ENCODE peak calls at places on chromosomes 7 and 10, in eight cellular contexts. One of them, this sample, is unnamed. For H3K4me1 and H3K36me3, the result is how much of the 10 kb centered on the place peaks cover.

GRCh38 chr10:132856869-132857524 is 71.0 kb upstream of the NKX6-2 start:
- DNase-seq in fibroblast of lung: no peak
- DNase-seq in NT2/D1: no peak
- DNase-seq in CD8-positive, alpha-beta T cell: no peak
- DNase-seq in aorta: peak
- DNase-seq in cardiac muscle cell: no peak
- DNase-seq in effector memory CD4-positive, alpha-beta T cell: no peak
- DNase-seq in uterus: peak
- DNase-seq in this sample: no peak

GRCh38 chr10:529831-530230 is 159.6 kb downstream of the DIP2C start:
- DNase-seq in effector memory CD4-positive, alpha-beta T cell: no peak
- DNase-seq in aorta: no peak
- DNase-seq in fibroblast of lung: no peak
- DNase-seq in NT2/D1: no peak
- DNase-seq in CD8-positive, alpha-beta T cell: no peak
- DNase-seq in cardiac muscle cell: no peak
- DNase-seq in uterus: no peak
- DNase-seq in this sample: no peak

GRCh38 chr10:58667658-58668310 is 155.1 kb downstream of the BICC1 start:
- DNase-seq in aorta: no peak
- DNase-seq in cardiac muscle cell: no peak
- DNase-seq in NT2/D1: no peak
- DNase-seq in fibroblast of lung: no peak
- DNase-seq in effector memory CD4-positive, alpha-beta T cell: no peak
- DNase-seq in uterus: no peak
- DNase-seq in CD8-positive, alpha-beta T cell: no peak
- DNase-seq in this sample: no peak

GRCh38 chr10:93461124-93461806 is 20.9 kb downstream of the MYOF start:
- DNase-seq in effector memory CD4-positive, alpha-beta T cell: no peak
- DNase-seq in fibroblast of lung: peak
- DNase-seq in NT2/D1: no peak
- DNase-seq in aorta: no peak
- DNase-seq in uterus: no peak
- DNase-seq in CD8-positive, alpha-beta T cell: no peak
- DNase-seq in cardiac muscle cell: no peak
- DNase-seq in this sample: no peak

GRCh38 chr7:151598045-151598444 is 78.3 kb upstream of the RHEB start:
- DNase-seq in effector memory CD4-positive, alpha-beta T cell: no peak
- DNase-seq in cardiac muscle cell: no peak
- DNase-seq in aorta: no peak
- DNase-seq in fibroblast of lung: peak
- DNase-seq in NT2/D1: no peak
- DNase-seq in CD8-positive, alpha-beta T cell: no peak
- DNase-seq in uterus: no peak
- DNase-seq in this sample: no peak

GRCh38 chr10:3080608-3081007 is 13.3 kb downstream of the PFKP start:
- DNase-seq in CD8-positive, alpha-beta T cell: no peak
- DNase-seq in aorta: no peak
- DNase-seq in effector memory CD4-positive, alpha-beta T cell: no peak
- DNase-seq in NT2/D1: no peak
- DNase-seq in fibroblast of lung: no peak
- DNase-seq in uterus: no peak
- DNase-seq in cardiac muscle cell: no peak
- DNase-seq in this sample: no peak

GRCh38 chr10:16845248-16845647 is 28.0 kb upstream of the RSU1 start:
- DNase-seq in aorta: no peak
- DNase-seq in effector memory CD4-positive, alpha-beta T cell: no peak
- DNase-seq in NT2/D1: no peak
- DNase-seq in CD8-positive, alpha-beta T cell: no peak
- DNase-seq in cardiac muscle cell: no peak
- DNase-seq in uterus: peak
- DNase-seq in fibroblast of lung: no peak
- DNase-seq in this sample: no peak

GRCh38 chr10:89283988-89284475 is 17.8 kb upstream of the IFIT2 start:
- DNase-seq in cardiac muscle cell: peak
- DNase-seq in NT2/D1: no peak
- DNase-seq in CD8-positive, alpha-beta T cell: no peak
- DNase-seq in aorta: peak
- DNase-seq in fibroblast of lung: peak
- DNase-seq in effector memory CD4-positive, alpha-beta T cell: no peak
- DNase-seq in uterus: peak
- DNase-seq in this sample: no peak

GRCh38 chr7:140641532-140642191 is 1.0 kb upstream of the DENND2A start:
- DNase-seq in NT2/D1: no peak
- DNase-seq in fibroblast of lung: no peak
- DNase-seq in uterus: no peak
- DNase-seq in cardiac muscle cell: no peak
- DNase-seq in effector memory CD4-positive, alpha-beta T cell: no peak
- DNase-seq in aorta: peak
- DNase-seq in CD8-positive, alpha-beta T cell: no peak
- DNase-seq in this sample: no peak

GRCh38 chr10:114753126-114753525 is 68.5 kb upstream of the FHIP2A start:
- DNase-seq in aorta: no peak
- DNase-seq in effector memory CD4-positive, alpha-beta T cell: no peak
- DNase-seq in CD8-positive, alpha-beta T cell: no peak
- DNase-seq in fibroblast of lung: peak
- DNase-seq in cardiac muscle cell: no peak
- DNase-seq in uterus: no peak
- DNase-seq in NT2/D1: no peak
- DNase-seq in this sample: no peak

GRCh38 chr7:124728610-124729009 is 37.0 kb downstream of the GPR37 start:
- DNase-seq in fibroblast of lung: no peak
- DNase-seq in uterus: no peak
- DNase-seq in cardiac muscle cell: no peak
- DNase-seq in effector memory CD4-positive, alpha-beta T cell: no peak
- DNase-seq in aorta: no peak
- DNase-seq in NT2/D1: no peak
- DNase-seq in CD8-positive, alpha-beta T cell: no peak
- DNase-seq in this sample: no peak

GRCh38 chr7:29988391-29989256 is 977 bp downstream of the SCRN1 start:
- DNase-seq in CD8-positive, alpha-beta T cell: peak
- DNase-seq in effector memory CD4-positive, alpha-beta T cell: no peak
- DNase-seq in fibroblast of lung: peak
- DNase-seq in aorta: peak
- DNase-seq in cardiac muscle cell: peak
- DNase-seq in NT2/D1: no peak
- DNase-seq in uterus: peak
- DNase-seq in this sample: no peak

GRCh38 chr10:123621492-123621891 is 44.7 kb upstream of the GPR26 start:
- DNase-seq in uterus: no peak
- DNase-seq in cardiac muscle cell: no peak
- DNase-seq in aorta: no peak
- DNase-seq in NT2/D1: no peak
- DNase-seq in fibroblast of lung: no peak
- DNase-seq in CD8-positive, alpha-beta T cell: no peak
- DNase-seq in effector memory CD4-positive, alpha-beta T cell: no peak
- DNase-seq in this sample: no peak

GRCh38 chr10:89393898-89394297 is 1.5 kb downstream of the IFIT1 start:
- DNase-seq in uterus: no peak
- DNase-seq in cardiac muscle cell: no peak
- DNase-seq in CD8-positive, alpha-beta T cell: no peak
- DNase-seq in fibroblast of lung: no peak
- DNase-seq in effector memory CD4-positive, alpha-beta T cell: no peak
- DNase-seq in NT2/D1: no peak
- DNase-seq in aorta: no peak
- DNase-seq in this sample: no peak

GRCh38 chr7:16130127-16131110 is 290.9 kb downstream of the CRPPA start:
- DNase-seq in uterus: no peak
- DNase-seq in effector memory CD4-positive, alpha-beta T cell: no peak
- DNase-seq in aorta: no peak
- DNase-seq in NT2/D1: no peak
- DNase-seq in fibroblast of lung: peak
- DNase-seq in CD8-positive, alpha-beta T cell: no peak
- DNase-seq in cardiac muscle cell: no peak
- DNase-seq in this sample: no peak

GRCh38 chr7:77428777-77429231 is 12.7 kb upstream of the GSAP start:
- DNase-seq in fibroblast of lung: no peak
- DNase-seq in NT2/D1: no peak
- DNase-seq in uterus: no peak
- DNase-seq in cardiac muscle cell: peak
- DNase-seq in effector memory CD4-positive, alpha-beta T cell: no peak
- DNase-seq in aorta: no peak
- DNase-seq in CD8-positive, alpha-beta T cell: no peak
- DNase-seq in this sample: no peak

GRCh38 chr10:11017575-11018425 is at the start of gene CELF2:
- DNase-seq in fibroblast of lung: peak
- DNase-seq in NT2/D1: peak
- DNase-seq in uterus: peak
- DNase-seq in cardiac muscle cell: peak
- DNase-seq in CD8-positive, alpha-beta T cell: peak
- DNase-seq in effector memory CD4-positive, alpha-beta T cell: peak
- DNase-seq in aorta: peak
- DNase-seq in this sample: peak

GRCh38 chr7:76352193-76352592 is 6.6 kb downstream of the YWHAG start:
- DNase-seq in CD8-positive, alpha-beta T cell: no peak
- DNase-seq in aorta: no peak
- DNase-seq in uterus: no peak
- DNase-seq in cardiac muscle cell: no peak
- DNase-seq in fibroblast of lung: no peak
- DNase-seq in NT2/D1: no peak
- DNase-seq in effector memory CD4-positive, alpha-beta T cell: no peak
- DNase-seq in this sample: no peak
- H3K4me1 ChIP-seq in CD8-positive, alpha-beta T cell: under half
- H3K4me1 ChIP-seq in aorta: under half
- H3K4me1 ChIP-seq in uterus: under half
- H3K4me1 ChIP-seq in cardiac muscle cell: under half
- H3K4me1 ChIP-seq in fibroblast of lung: under half
- H3K4me1 ChIP-seq in NT2/D1: under half
- H3K4me1 ChIP-seq in effector memory CD4-positive, alpha-beta T cell: under half
- H3K4me1 ChIP-seq in this sample: under half

DNA sequence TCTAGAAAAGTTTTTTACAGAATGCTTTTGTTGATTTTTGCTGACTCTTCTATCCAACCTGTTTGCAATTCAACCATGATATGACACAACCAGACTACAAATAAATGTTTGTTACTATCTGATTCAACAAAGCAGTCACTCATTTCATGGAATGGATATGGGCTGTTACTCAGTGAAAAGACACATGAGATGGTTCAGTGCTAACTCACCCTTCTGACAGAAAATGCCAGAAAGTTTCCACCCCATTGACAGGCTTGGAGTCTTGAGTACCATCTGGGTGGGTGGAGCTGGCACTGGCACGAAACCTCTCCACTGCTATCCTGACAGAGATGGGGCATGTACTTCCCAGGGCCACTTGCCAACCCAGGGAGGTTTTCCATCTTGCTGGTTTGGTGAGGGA is 39.5 kb downstream of the RBM28 start:
- DNase-seq in aorta: no peak
- DNase-seq in fibroblast of lung: no peak
- DNase-seq in uterus: no peak
- DNase-seq in CD8-positive, alpha-beta T cell: no peak
- DNase-seq in effector memory CD4-positive, alpha-beta T cell: no peak
- DNase-seq in NT2/D1: no peak
- DNase-seq in cardiac muscle cell: no peak
- DNase-seq in this sample: no peak
- H3K36me3 ChIP-seq in aorta: under half
- H3K36me3 ChIP-seq in fibroblast of lung: under half
- H3K36me3 ChIP-seq in uterus: under half
- H3K36me3 ChIP-seq in CD8-positive, alpha-beta T cell: under half
- H3K36me3 ChIP-seq in effector memory CD4-positive, alpha-beta T cell: under half
- H3K36me3 ChIP-seq in NT2/D1: half or more
- H3K36me3 ChIP-seq in cardiac muscle cell: under half
- H3K36me3 ChIP-seq in this sample: under half

DNA sequence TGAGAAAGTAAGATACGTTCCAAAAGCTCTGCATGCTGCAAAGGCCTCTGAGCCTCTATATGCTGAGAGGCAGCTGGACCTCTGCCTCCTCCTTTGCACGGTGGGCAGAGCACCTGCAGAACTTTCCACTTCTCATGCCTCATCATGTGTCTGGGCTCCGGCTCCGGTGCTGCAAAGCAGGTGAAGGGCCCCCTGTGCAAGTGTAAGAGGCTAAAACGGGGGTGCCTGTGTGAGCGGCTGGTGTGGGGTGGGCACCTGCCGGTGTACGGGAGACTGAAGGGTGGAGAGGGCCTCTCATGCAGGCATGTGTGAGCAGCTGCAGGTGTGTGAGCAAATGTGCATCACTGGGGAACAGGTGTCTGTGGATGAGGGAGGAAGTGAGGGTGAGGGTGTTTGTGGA is 121.0 kb downstream of the KCNMA1 start:
- DNase-seq in fibroblast of lung: no peak
- DNase-seq in uterus: no peak
- DNase-seq in effector memory CD4-positive, alpha-beta T cell: no peak
- DNase-seq in CD8-positive, alpha-beta T cell: no peak
- DNase-seq in cardiac muscle cell: no peak
- DNase-seq in aorta: no peak
- DNase-seq in NT2/D1: no peak
- DNase-seq in this sample: no peak
- H3K4me1 ChIP-seq in fibroblast of lung: under half
- H3K4me1 ChIP-seq in uterus: under half
- H3K4me1 ChIP-seq in effector memory CD4-positive, alpha-beta T cell: under half
- H3K4me1 ChIP-seq in CD8-positive, alpha-beta T cell: under half
- H3K4me1 ChIP-seq in cardiac muscle cell: under half
- H3K4me1 ChIP-seq in aorta: under half
- H3K4me1 ChIP-seq in NT2/D1: under half
- H3K4me1 ChIP-seq in this sample: under half

GRCh38 chr10:34356463-34356862 is 458.6 kb downstream of the PARD3 start:
- DNase-seq in effector memory CD4-positive, alpha-beta T cell: no peak
- DNase-seq in NT2/D1: no peak
- DNase-seq in aorta: no peak
- DNase-seq in fibroblast of lung: no peak
- DNase-seq in uterus: no peak
- DNase-seq in cardiac muscle cell: no peak
- DNase-seq in CD8-positive, alpha-beta T cell: no peak
- DNase-seq in this sample: no peak
- H3K36me3 ChIP-seq in effector memory CD4-positive, alpha-beta T cell: under half
- H3K36me3 ChIP-seq in NT2/D1: under half
- H3K36me3 ChIP-seq in aorta: under half
- H3K36me3 ChIP-seq in fibroblast of lung: under half
- H3K36me3 ChIP-seq in uterus: under half
- H3K36me3 ChIP-seq in cardiac muscle cell: under half
- H3K36me3 ChIP-seq in CD8-positive, alpha-beta T cell: under half
- H3K36me3 ChIP-seq in this sample: under half

GRCh38 chr10:103910442-103911000 is 7.5 kb downstream of the STN1 start:
- DNase-seq in uterus: no peak
- DNase-seq in effector memory CD4-positive, alpha-beta T cell: no peak
- DNase-seq in NT2/D1: no peak
- DNase-seq in aorta: no peak
- DNase-seq in fibroblast of lung: peak
- DNase-seq in cardiac muscle cell: no peak
- DNase-seq in CD8-positive, alpha-beta T cell: no peak
- DNase-seq in this sample: no peak
- H3K4me1 ChIP-seq in uterus: under half
- H3K4me1 ChIP-seq in effector memory CD4-positive, alpha-beta T cell: half or more
- H3K4me1 ChIP-seq in NT2/D1: under half
- H3K4me1 ChIP-seq in aorta: under half
- H3K4me1 ChIP-seq in fibroblast of lung: under half
- H3K4me1 ChIP-seq in cardiac muscle cell: under half
- H3K4me1 ChIP-seq in CD8-positive, alpha-beta T cell: half or more
- H3K4me1 ChIP-seq in this sample: under half

GRCh38 chr7:2537981-2538851 is 17.1 kb downstream of the BRAT1 start:
- DNase-seq in effector memory CD4-positive, alpha-beta T cell: no peak
- DNase-seq in uterus: no peak
- DNase-seq in aorta: peak
- DNase-seq in fibroblast of lung: no peak
- DNase-seq in cardiac muscle cell: no peak
- DNase-seq in NT2/D1: no peak
- DNase-seq in CD8-positive, alpha-beta T cell: no peak
- DNase-seq in this sample: no peak
- H3K36me3 ChIP-seq in effector memory CD4-positive, alpha-beta T cell: under half
- H3K36me3 ChIP-seq in uterus: under half
- H3K36me3 ChIP-seq in aorta: under half
- H3K36me3 ChIP-seq in fibroblast of lung: under half
- H3K36me3 ChIP-seq in cardiac muscle cell: under half
- H3K36me3 ChIP-seq in NT2/D1: half or more
- H3K36me3 ChIP-seq in CD8-positive, alpha-beta T cell: under half
- H3K36me3 ChIP-seq in this sample: under half